ENCODE peak calls at places on chromosomes 16 and 17, in eight cellular contexts. N is Peyer's patch, G is pancreas, J is astrocyte of the spinal cord, R is HFF-Myc, A is IMR-90, Z is endothelial cell, F is lung. W is an unnamed sample.

GRCh38 chr16:84726670-84727467 is 27.1 kb downstream of the USP10 start:
- DNase-seq in G (no peak), Z (peak), A (no peak), N (peak), J (no peak), F (peak), R (no peak), W (no peak)

GRCh38 chr17:83152745-83153611 is 73.6 kb downstream of the METRNL start:
- DNase-seq in J (no peak), Z (no peak), R (no peak), A (no peak), N (peak), G (no peak), F (peak), W (no peak)

GRCh38 chr17:67994827-67995567 is 1.3 kb downstream of the C17orf58 start:
- DNase-seq in Z (no peak), R (peak), G (peak), F (no peak), N (no peak), J (peak), A (peak), W (no peak)

GRCh38 chr17:37713624-37714023 is 31.2 kb downstream of the HNF1B start:
- DNase-seq in R (no peak), F (peak), Z (no peak), A (no peak), N (no peak), G (peak), J (no peak), W (no peak)

GRCh38 chr17:19717031-19717360 is 612 bp upstream of the SLC47A2 start:
- DNase-seq in N (no peak), Z (no peak), A (no peak), F (no peak), G (no peak), J (no peak), R (no peak), W (no peak)

GRCh38 chr16:12009922-12010321 is 33.4 kb downstream of the SNX29 start:
- DNase-seq in G (no peak), N (no peak), A (no peak), Z (no peak), J (no peak), F (no peak), R (no peak), W (no peak)

GRCh38 chr17:63665527-63666214 is 34.3 kb downstream of the LIMD2 start:
- DNase-seq in N (peak), J (no peak), A (no peak), R (no peak), F (peak), G (no peak), Z (peak), W (no peak)

GRCh38 chr16:82062645-82063058 is 27.6 kb downstream of the HSD17B2 start:
- DNase-seq in A (peak), R (no peak), N (no peak), G (no peak), F (peak), Z (no peak), J (no peak), W (no peak)

GRCh38 chr16:11322823-11323222 is 22.4 kb upstream of the RMI2 start:
- DNase-seq in G (no peak), F (no peak), A (no peak), N (no peak), Z (no peak), J (no peak), R (no peak), W (no peak)

GRCh38 chr16:84061236-84061830 is 18.7 kb upstream of the SLC38A8 start:
- DNase-seq in A (no peak), G (no peak), J (no peak), N (no peak), F (no peak), R (no peak), Z (no peak), W (no peak)

GRCh38 chr17:29061036-29061435 is 18.1 kb downstream of the PIPOX start:
- DNase-seq in F (no peak), Z (no peak), G (no peak), A (no peak), J (no peak), N (no peak), R (no peak), W (no peak)

GRCh38 chr16:19410435-19411153 is 7.1 kb upstream of the TMC5 start:
- DNase-seq in G (peak), J (no peak), F (peak), Z (peak), A (no peak), N (no peak), R (no peak), W (no peak)

GRCh38 chr17:45087496-45087975 is 26.4 kb downstream of the NMT1 start:
- DNase-seq in F (no peak), J (peak), R (no peak), N (no peak), A (peak), Z (no peak), G (no peak), W (no peak)

GRCh38 chr17:58200024-58200633 is 7.6 kb downstream of the EPX start:
- DNase-seq in R (no peak), G (peak), J (peak), Z (peak), A (peak), F (peak), N (peak), W (peak)

GRCh38 chr17:73141411-73141810 is 23.4 kb upstream of the SSTR2 start:
- DNase-seq in A (no peak), J (no peak), G (no peak), R (no peak), Z (no peak), F (no peak), N (no peak), W (no peak)

GRCh38 chr17:81048827-81049371 is 13.9 kb downstream of the BAIAP2 start:
- DNase-seq in G (no peak), A (no peak), R (no peak), F (no peak), J (no peak), N (no peak), Z (no peak), W (no peak)

GRCh38 chr17:2030779-2031163 is 818 bp downstream of the DPH1 start:
- DNase-seq in Z (peak), F (no peak), G (no peak), N (no peak), R (no peak), A (no peak), J (no peak), W (no peak)
- TF ChIP-seq CTCF in Z (no peak), F (peak), G (no peak), N (no peak), R (peak), A (peak), J (peak), W (no peak)

GRCh38 chr16:79754081-79754872 is 153.7 kb upstream of the MAF start:
- DNase-seq in A (no peak), J (peak), R (no peak), Z (no peak), G (no peak), N (no peak), F (no peak), W (no peak)
- TF ChIP-seq CTCF in A (no peak), J (no peak), R (no peak), Z (no peak), G (no peak), N (no peak), F (no peak), W (no peak)

DNA sequence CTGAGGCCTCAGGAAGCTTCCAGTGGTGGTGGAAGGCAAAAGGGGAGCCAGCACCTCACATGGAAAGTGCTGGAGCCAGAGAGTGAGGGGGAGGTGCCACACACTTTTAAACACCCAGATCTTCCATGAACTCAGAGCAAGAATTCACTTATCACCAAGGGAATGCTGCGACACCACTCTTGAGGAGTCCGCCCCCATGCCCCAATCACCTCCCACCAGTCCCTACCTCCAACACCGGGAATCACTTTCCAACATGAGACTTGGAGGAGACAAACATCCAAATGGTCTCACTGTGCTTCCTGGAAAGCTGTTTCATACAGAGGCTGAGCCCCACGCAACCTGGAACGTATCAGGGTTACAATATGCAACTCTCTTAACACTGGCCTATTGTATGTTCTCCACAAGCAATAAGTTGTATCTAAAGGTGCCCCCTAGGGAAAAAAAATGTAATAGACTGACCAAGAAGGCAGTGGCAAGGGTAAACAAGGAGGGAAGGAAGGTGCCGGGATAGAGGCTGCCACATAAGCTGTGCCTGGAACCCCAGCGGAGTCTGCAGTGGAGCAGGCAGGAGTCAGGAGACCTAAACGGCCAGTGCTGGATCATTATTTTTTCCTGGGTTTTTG is 106.7 kb upstream of the FOXF1 start:
- DNase-seq in N (no peak), J (no peak), F (no peak), A (no peak), G (no peak), Z (no peak), R (no peak), W (no peak)
- TF ChIP-seq CTCF in N (no peak), J (no peak), F (no peak), A (no peak), G (no peak), Z (no peak), R (no peak), W (no peak)

GRCh38 chr16:16028311-16028999 is 79.0 kb downstream of the ABCC1 start:
- DNase-seq in J (no peak), G (no peak), Z (no peak), A (no peak), R (no peak), F (no peak), N (no peak), W (no peak)

GRCh38 chr16:16027728-16028310 is 78.4 kb downstream of the ABCC1 start:
- DNase-seq in J (no peak), A (no peak), N (no peak), Z (peak), R (no peak), G (no peak), F (no peak), W (no peak)

GRCh38 chr16:16022683-16023064 is 73.3 kb downstream of the ABCC1 start:
- DNase-seq in G (no peak), A (no peak), F (no peak), J (no peak), Z (no peak), R (no peak), N (no peak), W (no peak)

GRCh38 chr16:16021988-16022682 is 72.7 kb downstream of the ABCC1 start:
- DNase-seq in Z (no peak), F (peak), N (peak), R (peak), J (peak), G (peak), A (peak), W (no peak)

DNA sequence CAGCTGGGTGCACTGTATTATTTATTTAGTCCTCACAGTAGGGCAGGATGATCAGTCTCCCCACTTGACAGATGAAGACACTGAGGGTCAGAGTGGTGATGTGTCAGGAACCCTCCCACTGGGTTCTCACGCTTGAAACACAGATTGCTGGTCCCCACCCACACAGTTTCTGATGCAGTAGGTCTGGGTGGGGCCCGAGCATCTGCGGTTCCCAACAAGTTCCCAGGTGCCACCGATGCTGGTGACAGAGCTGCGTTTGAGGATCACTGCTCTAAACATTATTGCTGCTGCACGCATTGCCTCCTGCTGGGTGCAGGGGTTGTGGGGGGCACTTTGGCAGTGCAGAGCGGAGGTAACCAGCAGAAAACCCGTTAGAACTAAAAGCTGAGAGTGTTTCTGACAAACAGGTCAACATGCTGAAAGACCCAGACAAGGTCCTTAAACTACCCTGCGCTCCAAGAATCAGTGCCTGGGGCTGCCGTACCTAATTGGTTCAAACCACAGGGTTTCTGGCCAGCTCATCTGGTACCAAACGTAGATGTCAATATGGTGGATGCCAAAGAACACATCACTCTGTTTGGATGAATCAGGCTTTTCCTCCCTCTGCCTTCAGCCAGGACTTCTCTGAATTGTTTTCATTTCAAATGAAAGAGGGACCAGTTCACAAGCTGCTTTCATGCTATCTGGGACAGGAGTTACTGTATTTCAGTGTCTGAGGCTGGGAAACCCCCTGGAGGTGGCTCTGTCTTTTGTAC is 76.0 kb downstream of the ABCC1 start:
- DNase-seq in J (peak), Z (no peak), A (peak), F (no peak), G (no peak), R (no peak), N (peak), W (no peak)
- TF ChIP-seq CTCF in J (peak), Z (no peak), A (peak), F (no peak), G (no peak), R (no peak), N (no peak), W (no peak)

GRCh38 chr17:74872313-74873035 is at the start of gene FDXR:
- DNase-seq in Z (no peak), G (peak), R (no peak), A (peak), F (no peak), N (peak), J (no peak), W (no peak)
- TF ChIP-seq CTCF in Z (no peak), G (no peak), R (no peak), A (no peak), F (no peak), N (no peak), J (no peak), W (no peak)

GRCh38 chr16:55035037-55035436 is 104.4 kb downstream of the IRX5 start:
- DNase-seq in R (no peak), N (no peak), G (peak), A (no peak), J (no peak), F (peak), Z (peak), W (no peak)
- TF ChIP-seq CTCF in R (peak), N (no peak), G (peak), A (peak), J (peak), F (peak), Z (peak), W (no peak)

DNA sequence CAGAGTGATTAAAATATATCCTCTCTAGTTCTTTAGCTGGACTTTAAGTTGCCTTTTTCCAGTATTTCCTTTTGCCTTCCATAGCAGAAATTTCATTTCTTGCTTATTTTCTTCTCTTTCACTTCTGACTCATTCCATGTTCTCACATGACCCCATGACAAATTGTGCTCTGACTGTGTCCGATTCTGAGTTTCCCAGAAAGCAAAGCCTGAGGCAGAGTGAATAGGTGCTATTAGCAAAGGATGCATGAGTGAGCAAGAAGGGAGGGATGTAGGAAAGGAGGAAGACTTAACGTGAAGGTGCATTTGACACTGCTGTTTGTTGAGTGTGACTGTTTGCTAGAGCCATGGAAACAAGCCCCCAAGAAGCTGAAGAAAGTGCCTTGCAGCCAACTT is 82.6 kb upstream of the CNTNAP4 start:
- DNase-seq in F (no peak), J (peak), Z (no peak), A (no peak), N (no peak), R (no peak), G (no peak), W (no peak)
- TF ChIP-seq CTCF in F (no peak), J (no peak), Z (no peak), A (no peak), N (no peak), R (no peak), G (no peak), W (no peak)

GRCh38 chr17:65918921-65919546 is 272.9 kb downstream of the CEP112 start:
- DNase-seq in F (no peak), Z (peak), J (peak), A (no peak), N (no peak), G (no peak), R (no peak), W (no peak)
- TF ChIP-seq CTCF in F (no peak), Z (no peak), J (peak), A (no peak), N (no peak), G (no peak), R (peak), W (no peak)

GRCh38 chr16:1781758-1782407 is 488 bp downstream of the SPSB3 start:
- DNase-seq in G (peak), Z (peak), A (peak), N (no peak), F (no peak), R (no peak), J (no peak), W (peak)
- TF ChIP-seq CTCF in G (no peak), Z (peak), A (peak), N (no peak), F (no peak), R (no peak), J (no peak), W (peak)

W was measured in natural killer cell.